ENCODE peak calls at places on chromosome 13, in eight cellular contexts. S is heart left ventricle, U is NB4, Q is Peyer's patch, E is fibroblast of mammary gland, O is GM20000, D is progenitor cell of endocrine pancreas, K is fibroblast of lung. M is an unnamed sample.

GRCh38 chr13:32993109-32993508 is 23.1 kb upstream of the KL start:
- DNase-seq in K (no peak), E (no peak), O (no peak), S (no peak), D (no peak), U (no peak), Q (no peak), M (no peak)

GRCh38 chr13:30510091-30510490 is 44.4 kb upstream of the HMGB1 start:
- DNase-seq in U (no peak), O (no peak), D (no peak), S (no peak), E (no peak), K (no peak), Q (no peak), M (no peak)

GRCh38 chr13:26628706-26629105 is 71.2 kb downstream of the WASF3 start:
- DNase-seq in Q (no peak), E (peak; percentile 53), U (peak; percentile 40), K (peak; percentile 42), S (no peak), D (no peak), O (no peak), M (no peak)

GRCh38 chr13:85970727-85971126 is 171.5 kb upstream of the SLITRK6 start:
- DNase-seq in E (peak; percentile 2), O (no peak), S (no peak), D (no peak), U (no peak), Q (no peak), K (peak; percentile 60), M (no peak)

GRCh38 chr13:21326155-21327030 is 132.7 kb downstream of the ZDHHC20 start:
- DNase-seq in U (no peak), E (peak; percentile 51), S (no peak), Q (no peak), D (no peak), O (no peak), K (peak; percentile 24), M (no peak)

GRCh38 chr13:21825801-21826200 is 154.9 kb downstream of the FGF9 start:
- DNase-seq in D (no peak), O (no peak), S (no peak), K (no peak), Q (no peak), E (no peak), U (no peak), M (no peak)

GRCh38 chr13:46687810-46688209 is 109.2 kb downstream of the ESD start:
- DNase-seq in S (no peak), U (peak; percentile 70), D (no peak), K (peak; percentile 53), E (peak; percentile 46), Q (no peak), O (no peak), M (no peak)

GRCh38 chr13:46469064-46469463 is 82.0 kb upstream of the RUBCNL start:
- DNase-seq in S (no peak), K (peak; percentile 87), O (no peak), U (no peak), D (no peak), Q (no peak), E (peak; percentile 70), M (no peak)

GRCh38 chr13:28100149-28101121 is at the start of gene FLT3:
- DNase-seq in O (peak; percentile 80), U (peak; percentile 99), E (peak; percentile 30), K (peak; percentile 7), Q (no peak), D (peak; percentile 33), S (peak; percentile 21), M (peak; percentile 78)

GRCh38 chr13:36345438-36346221 is 564 bp downstream of the SPART start:
- DNase-seq in Q (peak; percentile 52), K (peak; percentile 93), S (peak; percentile 81), E (peak; percentile 93), D (peak; percentile 32), U (peak; percentile 90), O (peak; percentile 10), M (no peak)

GRCh38 chr13:101751488-101751887 is 299.0 kb downstream of the ITGBL1 start:
- DNase-seq in D (no peak), O (no peak), U (peak; percentile 13), Q (no peak), K (peak; percentile 98), S (no peak), E (peak; percentile 90), M (no peak)

DNA sequence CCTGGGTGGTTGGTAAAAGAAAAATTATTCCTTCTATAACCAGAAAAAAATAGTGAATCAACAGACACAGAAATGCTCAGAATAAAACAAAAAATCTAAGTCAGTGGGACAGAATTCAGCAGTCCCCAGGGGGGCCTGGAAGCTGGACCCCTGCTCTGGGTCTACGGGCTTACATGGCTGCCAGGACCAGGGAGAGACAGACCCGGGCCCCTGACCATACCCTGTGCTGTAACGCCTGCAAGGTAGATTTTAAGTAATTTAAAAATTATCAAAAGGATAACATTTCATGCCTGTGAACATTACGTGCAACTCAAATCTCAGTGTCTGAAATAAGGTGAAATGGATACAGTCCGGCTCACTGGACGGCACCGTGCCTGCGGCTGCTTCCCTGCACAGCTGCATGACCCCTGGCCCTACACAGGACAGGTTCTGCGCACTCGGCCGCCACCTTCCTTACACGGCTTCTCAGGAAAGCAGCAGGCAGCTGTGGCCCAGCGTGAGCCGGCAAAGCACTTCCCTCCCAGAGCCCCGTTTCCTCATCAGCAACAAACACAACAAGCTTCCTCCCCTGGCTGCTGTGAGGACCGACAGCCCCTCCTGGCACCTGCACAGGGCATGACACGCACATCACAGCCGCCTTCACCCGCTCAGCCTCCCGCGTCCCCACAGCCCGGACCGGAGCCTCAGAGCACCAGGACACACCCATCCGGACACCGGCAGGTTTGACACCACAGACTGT is 22.2 kb downstream of the RASA3 start:
- DNase-seq in Q (peak; percentile 58), U (peak; percentile 97), K (no peak), S (no peak), E (peak; percentile 50), D (no peak), O (peak; percentile 67), M (peak; percentile 67)
- TF ChIP-seq CTCF in Q (peak; percentile 46), U (peak; percentile 48), K (no peak), S (no peak), E (no peak), D (no peak), O (peak; percentile 6), M (peak; percentile 29)

DNA sequence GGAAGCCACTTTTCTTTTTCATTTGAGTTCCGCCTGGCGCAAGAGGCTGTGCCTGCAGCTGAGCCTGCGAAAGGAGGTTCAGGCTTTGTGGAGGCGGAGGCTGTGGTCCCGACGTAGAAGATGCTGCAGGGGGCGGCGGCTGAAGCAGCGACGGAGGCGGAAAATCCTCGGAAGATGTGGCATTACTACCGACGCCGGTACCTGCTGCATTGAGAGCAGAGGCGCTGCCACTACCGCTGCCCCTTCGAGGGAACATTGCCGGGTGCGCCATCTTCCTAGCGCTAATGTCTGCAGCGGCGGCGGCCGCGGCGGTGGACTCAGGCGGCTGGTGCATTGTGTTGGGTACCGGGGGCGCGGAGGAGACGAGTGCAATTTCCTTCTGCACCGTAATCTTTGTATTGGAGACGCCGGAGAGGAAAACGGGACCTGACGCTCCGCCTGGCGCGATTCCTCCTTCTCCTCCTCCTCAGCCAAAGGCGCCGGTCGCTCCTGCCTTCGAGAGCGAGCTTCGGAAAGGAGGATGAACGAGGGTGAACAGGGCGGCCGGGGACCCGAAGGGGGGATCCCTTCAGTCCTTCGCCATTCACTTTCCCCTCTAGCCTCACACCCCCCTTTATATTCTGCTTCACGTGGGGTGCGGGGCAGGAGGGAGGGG is at the start of gene TSC22D1:
- DNase-seq in D (peak; percentile 23), O (peak; percentile 52), U (peak; percentile 67), S (peak; percentile 51), K (peak; percentile 56), Q (peak; percentile 73), E (peak; percentile 51), M (peak; percentile 59)
- TF ChIP-seq CTCF in D (no peak), O (no peak), U (no peak), S (no peak), K (no peak), Q (no peak), E (no peak), M (no peak)

GRCh38 chr13:109747524-109747923 is 38.9 kb downstream of the IRS2 start:
- DNase-seq in S (no peak), K (peak; percentile 21), O (no peak), E (no peak), U (peak; percentile 65), Q (no peak), D (no peak), M (no peak)
- TF ChIP-seq CTCF in S (no peak), K (peak; percentile 20), O (no peak), E (peak; percentile 21), U (peak; percentile 17), Q (no peak), D (no peak), M (no peak)

GRCh38 chr13:48000559-48001126 is 430 bp downstream of the SUCLA2 start:
- DNase-seq in Q (no peak), E (no peak), O (no peak), K (peak; percentile 10), D (no peak), U (no peak), S (peak; percentile 26), M (peak; percentile 39)
- TF ChIP-seq CTCF in Q (no peak), E (no peak), O (no peak), K (no peak), D (no peak), U (no peak), S (no peak), M (no peak)

DNA sequence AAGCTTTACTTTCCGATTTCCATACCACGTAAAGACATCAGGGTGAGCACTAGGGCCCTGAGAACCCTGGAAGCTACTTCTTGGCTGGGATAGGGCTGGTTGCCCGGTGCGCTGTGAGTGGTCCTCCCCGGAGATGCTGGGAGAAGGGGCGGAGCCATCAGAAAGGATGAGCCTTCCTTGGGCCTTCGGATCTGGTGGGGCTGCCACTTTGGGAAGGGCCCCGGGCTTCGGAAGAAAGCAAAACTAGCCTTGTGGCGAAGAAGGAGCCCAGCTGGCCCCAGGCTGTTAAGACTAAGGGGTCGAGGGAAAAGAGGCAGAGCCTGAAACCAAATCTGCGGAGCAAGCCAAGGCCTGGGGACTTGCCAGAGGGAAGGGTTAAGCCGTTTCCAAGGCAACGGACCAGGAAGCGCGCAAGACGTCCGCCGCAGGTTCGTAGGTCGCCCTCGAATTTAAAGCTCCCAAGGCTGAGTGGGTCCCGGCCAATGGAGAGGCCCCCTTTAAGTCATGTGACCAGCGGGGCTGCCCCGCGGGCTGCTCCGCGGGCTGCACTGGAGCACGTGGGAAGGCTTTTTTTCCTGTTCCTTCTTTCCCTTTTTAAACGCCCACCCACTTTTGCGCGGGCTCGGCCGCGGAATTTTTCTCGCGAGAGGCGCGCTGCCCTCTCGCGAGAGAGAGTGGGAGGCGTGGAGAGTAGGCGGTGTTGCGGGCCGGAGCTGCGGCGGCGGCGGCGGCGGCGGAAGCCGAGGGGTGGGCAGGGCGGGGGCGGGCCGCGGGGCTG is 426 bp upstream of the AKAP11 start:
- DNase-seq in E (peak; percentile 98), Q (peak; percentile 93), S (peak; percentile 94), O (peak; percentile 95), U (peak; percentile 97), K (peak; percentile 100), D (peak; percentile 79), M (peak; percentile 95)
- TF ChIP-seq CTCF in E (no peak), Q (no peak), S (no peak), O (no peak), U (no peak), K (no peak), D (no peak), M (no peak)

M was measured in GM13976.